ENCODE peak calls at places on chromosomes 1 and 21, in four cellular contexts. L, D, Y and A are unnamed samples.

GRCh38 chr1:186236921-186237320 is 138.1 kb downstream of the TPR start:
- DNase-seq in L (no peak), D (no peak), Y (peak; percentile 62), A (no peak)

GRCh38 chr1:37808369-37809319 is 636 bp upstream of the YRDC start:
- DNase-seq in L (peak; percentile 85), D (peak; percentile 82), Y (peak; percentile 75), A (peak; percentile 47)

GRCh38 chr1:160541622-160542302 is 18.7 kb upstream of the SLAMF6 start:
- DNase-seq in L (no peak), D (no peak), Y (peak; percentile 33), A (no peak)

GRCh38 chr1:78155121-78155520 is 109.4 kb downstream of the GIPC2 start:
- DNase-seq in L (no peak), D (no peak), Y (no peak), A (no peak)

GRCh38 chr1:241849345-241849695 is 1.3 kb downstream of the EXO1 start:
- DNase-seq in L (no peak), D (no peak), Y (no peak), A (no peak)

GRCh38 chr21:41488080-41488479 is 19.9 kb downstream of the TMPRSS2 start:
- DNase-seq in L (no peak), D (peak; percentile 44), Y (no peak), A (no peak)

GRCh38 chr1:179124866-179125265 is 43.0 kb downstream of the TOR3A start:
- DNase-seq in L (no peak), D (no peak), Y (no peak), A (no peak)

GRCh38 chr1:238898856-238899255 is 487.5 kb upstream of the CHRM3 start:
- DNase-seq in L (no peak), D (no peak), Y (no peak), A (no peak)

GRCh38 chr1:214551052-214551435 is 358 bp downstream of the PTPN14 start:
- DNase-seq in L (peak; percentile 65), D (peak; percentile 63), Y (peak; percentile 70), A (peak; percentile 46)

GRCh38 chr1:238438296-238439275 is 547.9 kb upstream of the ZP4 start:
- DNase-seq in L (no peak), D (no peak), Y (no peak), A (no peak)

GRCh38 chr21:18350216-18350615 is 53.4 kb downstream of the TMPRSS15 start:
- DNase-seq in L (no peak), D (no peak), Y (no peak), A (no peak)

GRCh38 chr1:37667023-37667769 is 25.1 kb upstream of the CDCA8 start:
- DNase-seq in L (no peak), D (no peak), Y (no peak), A (no peak)

GRCh38 chr1:34320081-34320480 is 143.4 kb downstream of the C1orf94 start:
- DNase-seq in L (no peak), D (no peak), Y (no peak), A (no peak)

GRCh38 chr1:248841702-248842395 is 3.8 kb downstream of the ZNF672 start:
- DNase-seq in L (peak; percentile 64), D (peak; percentile 67), Y (no peak), A (no peak)

DNA sequence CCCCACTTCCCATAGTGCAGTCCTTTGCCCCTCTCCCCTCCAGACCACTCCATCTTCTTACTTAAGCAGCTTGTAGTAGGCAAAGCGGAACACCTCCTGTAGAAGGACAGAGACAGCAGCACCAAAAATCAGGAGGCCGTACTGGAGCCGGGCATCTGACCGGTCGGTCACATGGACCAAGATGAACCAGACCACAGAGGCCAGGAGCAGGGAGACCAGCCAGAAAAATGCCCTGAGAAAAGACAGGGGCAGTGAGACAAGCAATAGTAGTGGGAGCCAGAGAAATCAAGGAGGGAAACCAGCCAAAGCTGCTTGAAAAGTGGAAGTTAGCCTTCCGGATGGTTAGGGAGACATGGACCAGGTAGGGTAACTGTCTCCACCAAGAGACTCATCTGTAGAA is 920 bp downstream of the APH1A start:
- DNase-seq in L (no peak), D (no peak), Y (no peak), A (no peak)
- H3K4me1 ChIP-seq in L (peaks cover 19% of the 10 kb centered on the region), D (no peaks in the 10 kb centered on the region), Y (peaks cover 11% of the 10 kb centered on the region), A (peaks cover 6% of the 10 kb centered on the region)

GRCh38 chr1:156126043-156126700 is 11.7 kb downstream of the LMNA start:
- DNase-seq in L (peak; percentile 75), D (peak; percentile 98), Y (peak; percentile 72), A (peak; percentile 88)
- H3K4me1 ChIP-seq in L (peaks cover 96% of the 10 kb centered on the region), D (no peaks in the 10 kb centered on the region), Y (peaks cover 93% of the 10 kb centered on the region), A (peaks cover 43% of the 10 kb centered on the region)

DNA sequence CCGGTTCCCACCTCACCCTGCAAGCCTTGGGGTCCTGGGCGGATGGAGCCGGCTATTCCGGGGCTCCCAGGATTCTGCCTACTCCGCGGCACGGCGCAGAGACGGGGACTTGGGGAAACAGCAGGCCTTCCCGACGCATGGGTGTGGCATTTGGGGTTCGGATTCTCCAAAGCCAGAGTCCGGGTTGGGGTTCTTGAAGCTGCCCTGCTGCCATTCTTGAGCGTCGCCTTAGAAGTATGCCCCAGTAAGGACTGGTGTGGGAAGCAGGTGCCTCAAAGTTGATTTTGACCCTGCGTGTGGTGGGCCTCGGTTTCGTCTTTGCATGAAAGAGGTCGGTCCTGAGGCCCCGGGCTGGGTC is 624 bp downstream of the GUK1 start:
- DNase-seq in L (no peak), D (no peak), Y (no peak), A (no peak)
- H3K4me1 ChIP-seq in L (peaks cover 36% of the 10 kb centered on the region), D (peaks cover 7% of the 10 kb centered on the region), Y (peaks cover 14% of the 10 kb centered on the region), A (no peaks in the 10 kb centered on the region)

GRCh38 chr1:12473596-12474329 is 144.2 kb downstream of the DHRS3 start:
- DNase-seq in L (no peak), D (no peak), Y (no peak), A (no peak)

GRCh38 chr1:12475158-12475934 is 142.7 kb downstream of the DHRS3 start:
- DNase-seq in L (no peak), D (no peak), Y (no peak), A (no peak)

GRCh38 chr1:12475947-12476346 is 142.1 kb downstream of the DHRS3 start:
- DNase-seq in L (no peak), D (no peak), Y (no peak), A (no peak)

GRCh38 chr1:12472410-12472797 is 145.6 kb downstream of the DHRS3 start:
- DNase-seq in L (no peak), D (no peak), Y (no peak), A (no peak)

GRCh38 chr1:12472798-12473551 is 145.0 kb downstream of the DHRS3 start:
- DNase-seq in L (no peak), D (peak; percentile 63), Y (no peak), A (no peak)
- H3K4me1 ChIP-seq in L (peaks cover 76% of the 10 kb centered on the region), D (peaks cover 15% of the 10 kb centered on the region), Y (peaks cover 28% of the 10 kb centered on the region), A (peaks cover 24% of the 10 kb centered on the region)

GRCh38 chr1:2276803-2277580 is 48.9 kb downstream of the SKI start:
- DNase-seq in L (no peak), D (no peak), Y (no peak), A (no peak)
- H3K4me1 ChIP-seq in L (peaks cover 80% of the 10 kb centered on the region), D (no peaks in the 10 kb centered on the region), Y (peaks cover 26% of the 10 kb centered on the region), A (peaks cover 70% of the 10 kb centered on the region)

GRCh38 chr21:27157097-27157496 is 190.2 kb upstream of the ADAMTS5 start:
- DNase-seq in L (no peak), D (no peak), Y (no peak), A (no peak)
- H3K4me1 ChIP-seq in L (no peaks in the 10 kb centered on the region), D (no peaks in the 10 kb centered on the region), Y (no peaks in the 10 kb centered on the region), A (no peaks in the 10 kb centered on the region)

GRCh38 chr1:201026746-201027145 is 3.2 kb upstream of the KIF21B start:
- DNase-seq in L (no peak), D (no peak), Y (no peak), A (no peak)
- H3K4me1 ChIP-seq in L (peaks cover 21% of the 10 kb centered on the region), D (no peaks in the 10 kb centered on the region), Y (peaks cover 32% of the 10 kb centered on the region), A (peaks cover 22% of the 10 kb centered on the region)

DNA sequence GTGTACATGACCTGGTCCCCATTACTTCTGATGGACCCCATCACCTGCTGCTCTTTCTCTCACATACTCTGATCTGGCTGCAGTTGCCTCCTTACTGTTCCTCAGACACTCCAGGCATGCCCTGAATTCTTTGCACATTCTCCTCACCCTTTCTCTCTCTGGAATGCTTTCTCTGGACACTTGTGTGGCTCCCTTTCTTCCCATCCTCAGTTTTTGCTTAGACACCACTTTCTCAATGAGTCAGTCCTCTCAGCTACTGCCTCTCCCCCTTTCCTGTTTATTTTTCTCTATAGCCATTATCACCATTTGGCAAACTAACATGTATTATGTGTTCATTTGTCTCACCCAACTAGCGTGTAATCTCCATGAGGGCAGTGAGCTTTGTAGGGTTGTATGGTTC is 28.1 kb downstream of the PLXNA2 start:
- DNase-seq in L (no peak), D (no peak), Y (no peak), A (no peak)
- H3K4me1 ChIP-seq in L (peaks cover 47% of the 10 kb centered on the region), D (peaks cover 13% of the 10 kb centered on the region), Y (peaks cover 16% of the 10 kb centered on the region), A (peaks cover 4% of the 10 kb centered on the region)

GRCh38 chr1:219991511-219991810 is 54.8 kb downstream of the EPRS1 start:
- DNase-seq in L (no peak), D (no peak), Y (no peak), A (no peak)

GRCh38 chr1:219988818-219989217 is 57.5 kb downstream of the EPRS1 start:
- DNase-seq in L (no peak), D (no peak), Y (no peak), A (no peak)

GRCh38 chr1:219988387-219988786 is 57.9 kb downstream of the EPRS1 start:
- DNase-seq in L (no peak), D (no peak), Y (no peak), A (no peak)

GRCh38 chr1:219993554-219994433 is 52.5 kb downstream of the EPRS1 start:
- DNase-seq in L (no peak), D (no peak), Y (no peak), A (no peak)

GRCh38 chr1:219990782-219991510 is 55.4 kb downstream of the EPRS1 start:
- DNase-seq in L (no peak), D (no peak), Y (peak; percentile 13), A (no peak)
- H3K4me1 ChIP-seq in L (no peaks in the 10 kb centered on the region), D (no peaks in the 10 kb centered on the region), Y (peaks cover 6% of the 10 kb centered on the region), A (no peaks in the 10 kb centered on the region)

DNA sequence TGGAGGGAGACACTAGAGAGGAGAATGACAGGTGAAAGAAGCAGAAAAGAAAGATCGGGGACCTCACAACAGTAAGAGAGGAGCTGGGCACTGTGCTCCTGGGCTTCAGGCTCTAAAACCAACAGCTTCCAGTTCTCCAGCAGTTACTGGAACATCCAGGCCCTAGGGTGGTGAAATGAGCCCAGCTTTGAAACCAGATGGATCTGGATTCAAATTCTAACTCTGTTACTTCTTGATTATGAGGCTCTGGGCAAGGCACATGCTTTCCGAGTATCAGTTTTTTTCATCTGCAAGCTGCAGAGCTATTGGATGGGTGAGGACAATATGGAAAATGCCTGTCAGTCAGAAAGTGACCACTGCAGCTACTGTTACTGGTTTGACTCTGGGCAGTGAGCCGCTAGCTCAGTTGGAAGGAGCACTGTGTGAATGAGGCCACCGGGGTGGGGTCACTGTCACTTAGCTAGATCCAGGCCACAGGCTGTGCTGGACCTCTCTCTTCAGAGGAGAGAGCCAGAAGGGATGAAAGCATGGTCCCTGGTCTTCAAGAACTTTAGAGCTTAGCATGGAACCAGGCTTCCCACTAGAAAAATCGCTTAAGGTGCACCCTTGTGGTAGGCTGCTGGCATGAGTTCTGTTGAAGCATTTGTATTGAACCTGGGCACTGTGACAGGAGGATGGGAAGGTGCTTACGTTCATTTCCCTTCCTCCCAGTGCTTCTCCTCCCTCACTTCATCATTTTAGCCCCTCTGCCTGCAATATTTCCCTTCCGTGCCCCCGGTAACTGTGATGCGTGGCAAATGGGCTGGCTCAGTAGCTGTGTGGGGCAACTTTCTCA is 12.2 kb downstream of the PLEKHO1 start:
- DNase-seq in L (no peak), D (no peak), Y (no peak), A (no peak)
- H3K4me1 ChIP-seq in L (peaks cover 17% of the 10 kb centered on the region), D (no peaks in the 10 kb centered on the region), Y (no peaks in the 10 kb centered on the region), A (peaks cover 3% of the 10 kb centered on the region)